ENCODE peak calls at places on chromosomes 5 and 9, in seven cellular contexts. One of them, this sample, is unnamed.
A peak's percentile ranks its signal among the peaks of the same experiment; 100 is the strongest.

GRCh38 chr9:109409998-109410397 is 88.1 kb downstream of the PTPN3 start:
- DNase-seq in NCI-H2081: no peak
- DNase-seq in amygdala: no peak
- DNase-seq in naive thymus-derived CD8-positive, alpha-beta T cell: no peak
- DNase-seq in Calu3: no peak
- DNase-seq in glomerular endothelial cell: no peak
- DNase-seq in activated CD4-positive, alpha-beta T cell treated with anti-CD3 and anti-CD28 coated beads, Interleukin-2, amount 50 U/mL, for 1 hour: no peak
- DNase-seq in this sample: no peak

GRCh38 chr9:113646491-113646890 is 183.0 kb downstream of the RGS3 start:
- DNase-seq in NCI-H2081: no peak
- DNase-seq in amygdala: no peak
- DNase-seq in naive thymus-derived CD8-positive, alpha-beta T cell: no peak
- DNase-seq in Calu3: no peak
- DNase-seq in glomerular endothelial cell: no peak
- DNase-seq in activated CD4-positive, alpha-beta T cell treated with anti-CD3 and anti-CD28 coated beads, Interleukin-2, amount 50 U/mL, for 1 hour: no peak
- DNase-seq in this sample: no peak

GRCh38 chr5:54701179-54701578 is 183.6 kb downstream of the SNX18 start:
- DNase-seq in NCI-H2081: no peak
- DNase-seq in amygdala: no peak
- DNase-seq in naive thymus-derived CD8-positive, alpha-beta T cell: no peak
- DNase-seq in Calu3: peak; percentile 87
- DNase-seq in glomerular endothelial cell: no peak
- DNase-seq in activated CD4-positive, alpha-beta T cell treated with anti-CD3 and anti-CD28 coated beads, Interleukin-2, amount 50 U/mL, for 1 hour: no peak
- DNase-seq in this sample: no peak

GRCh38 chr5:62582198-62582597 is 3.6 kb downstream of the LRRC70 start:
- DNase-seq in NCI-H2081: no peak
- DNase-seq in amygdala: no peak
- DNase-seq in naive thymus-derived CD8-positive, alpha-beta T cell: no peak
- DNase-seq in Calu3: no peak
- DNase-seq in glomerular endothelial cell: no peak
- DNase-seq in activated CD4-positive, alpha-beta T cell treated with anti-CD3 and anti-CD28 coated beads, Interleukin-2, amount 50 U/mL, for 1 hour: no peak
- DNase-seq in this sample: no peak

GRCh38 chr9:109859447-109859846 is 79.4 kb downstream of the PALM2AKAP2 start:
- DNase-seq in NCI-H2081: no peak
- DNase-seq in amygdala: no peak
- DNase-seq in naive thymus-derived CD8-positive, alpha-beta T cell: no peak
- DNase-seq in Calu3: no peak
- DNase-seq in glomerular endothelial cell: no peak
- DNase-seq in activated CD4-positive, alpha-beta T cell treated with anti-CD3 and anti-CD28 coated beads, Interleukin-2, amount 50 U/mL, for 1 hour: no peak
- DNase-seq in this sample: no peak

GRCh38 chr5:146461319-146461718 is 14.2 kb downstream of the TCERG1 start:
- DNase-seq in NCI-H2081: no peak
- DNase-seq in amygdala: no peak
- DNase-seq in naive thymus-derived CD8-positive, alpha-beta T cell: no peak
- DNase-seq in Calu3: no peak
- DNase-seq in glomerular endothelial cell: no peak
- DNase-seq in activated CD4-positive, alpha-beta T cell treated with anti-CD3 and anti-CD28 coated beads, Interleukin-2, amount 50 U/mL, for 1 hour: no peak
- DNase-seq in this sample: no peak

GRCh38 chr5:142014911-142015584 is 2.2 kb upstream of the GNPDA1 start:
- DNase-seq in NCI-H2081: no peak
- DNase-seq in amygdala: no peak
- DNase-seq in naive thymus-derived CD8-positive, alpha-beta T cell: peak; percentile 32
- DNase-seq in Calu3: peak; percentile 70
- DNase-seq in glomerular endothelial cell: peak; percentile 64
- DNase-seq in activated CD4-positive, alpha-beta T cell treated with anti-CD3 and anti-CD28 coated beads, Interleukin-2, amount 50 U/mL, for 1 hour: peak; percentile 25
- DNase-seq in this sample: no peak

GRCh38 chr9:127942152-127943010 is 4.7 kb upstream of the DPM2 start:
- DNase-seq in NCI-H2081: peak; percentile 25
- DNase-seq in amygdala: peak; percentile 35
- DNase-seq in naive thymus-derived CD8-positive, alpha-beta T cell: peak; percentile 50
- DNase-seq in Calu3: peak; percentile 53
- DNase-seq in glomerular endothelial cell: no peak
- DNase-seq in activated CD4-positive, alpha-beta T cell treated with anti-CD3 and anti-CD28 coated beads, Interleukin-2, amount 50 U/mL, for 1 hour: peak; percentile 43
- DNase-seq in this sample: peak; percentile 71

GRCh38 chr5:65262590-65263189 is 219.0 kb downstream of the ADAMTS6 start:
- DNase-seq in NCI-H2081: no peak
- DNase-seq in amygdala: no peak
- DNase-seq in naive thymus-derived CD8-positive, alpha-beta T cell: no peak
- DNase-seq in Calu3: no peak
- DNase-seq in glomerular endothelial cell: peak; percentile 20
- DNase-seq in activated CD4-positive, alpha-beta T cell treated with anti-CD3 and anti-CD28 coated beads, Interleukin-2, amount 50 U/mL, for 1 hour: no peak
- DNase-seq in this sample: no peak

GRCh38 chr5:148939676-148940075 is 113.3 kb downstream of the ADRB2 start:
- DNase-seq in NCI-H2081: no peak
- DNase-seq in amygdala: no peak
- DNase-seq in naive thymus-derived CD8-positive, alpha-beta T cell: no peak
- DNase-seq in Calu3: no peak
- DNase-seq in glomerular endothelial cell: no peak
- DNase-seq in activated CD4-positive, alpha-beta T cell treated with anti-CD3 and anti-CD28 coated beads, Interleukin-2, amount 50 U/mL, for 1 hour: no peak
- DNase-seq in this sample: no peak

GRCh38 chr5:13976867-13977479 is 32.5 kb upstream of the DNAH5 start:
- DNase-seq in NCI-H2081: peak; percentile 70
- DNase-seq in amygdala: no peak
- DNase-seq in naive thymus-derived CD8-positive, alpha-beta T cell: no peak
- DNase-seq in Calu3: peak; percentile 67
- DNase-seq in glomerular endothelial cell: no peak
- DNase-seq in activated CD4-positive, alpha-beta T cell treated with anti-CD3 and anti-CD28 coated beads, Interleukin-2, amount 50 U/mL, for 1 hour: no peak
- DNase-seq in this sample: no peak

GRCh38 chr5:167934561-167934971 is 356.9 kb upstream of the WWC1 start:
- DNase-seq in NCI-H2081: no peak
- DNase-seq in amygdala: peak; percentile 7
- DNase-seq in naive thymus-derived CD8-positive, alpha-beta T cell: no peak
- DNase-seq in Calu3: no peak
- DNase-seq in glomerular endothelial cell: no peak
- DNase-seq in activated CD4-positive, alpha-beta T cell treated with anti-CD3 and anti-CD28 coated beads, Interleukin-2, amount 50 U/mL, for 1 hour: no peak
- DNase-seq in this sample: peak; percentile 63